ENCODE peak calls at places on chromosomes 3 and 15, in five cellular contexts. O, T, M, W and E are unnamed samples.

GRCh38 chr3:123880998-123881561 is 3.1 kb downstream of the MYLK start:
- DNase-seq in M (no peak), O (no peak), W (no peak), T (no peak), E (peak; percentile 4)

GRCh38 chr15:45144775-45145174 is 15.0 kb downstream of the DUOX1 start:
- DNase-seq in M (no peak), T (no peak), W (no peak), O (no peak), E (no peak)

GRCh38 chr3:9172851-9173320 is 76.6 kb downstream of the SRGAP3 start:
- DNase-seq in M (peak; percentile 63), W (no peak), T (no peak), O (no peak), E (no peak)

GRCh38 chr3:11653298-11654055 is 9.8 kb upstream of the VGLL4 start:
- DNase-seq in M (no peak), T (no peak), W (no peak), O (no peak), E (no peak)

GRCh38 chr3:8625991-8626390 is 18.6 kb downstream of the SSUH2 start:
- DNase-seq in O (no peak), M (no peak), W (peak; percentile 58), T (no peak), E (no peak)

GRCh38 chr3:63656791-63657190 is 4.3 kb downstream of the SNTN start:
- DNase-seq in M (no peak), W (no peak), T (no peak), O (no peak), E (no peak)

GRCh38 chr15:70579766-70580165 is 183.6 kb downstream of the UACA start:
- DNase-seq in T (no peak), M (no peak), W (no peak), O (no peak), E (no peak)

GRCh38 chr15:80423215-80423614 is 19.0 kb downstream of the ARNT2 start:
- DNase-seq in T (no peak), O (no peak), M (no peak), W (no peak), E (no peak)

GRCh38 chr3:99920530-99921376 is 103.1 kb downstream of the CMSS1 start:
- DNase-seq in T (no peak), O (peak; percentile 71), M (peak; percentile 51), W (peak; percentile 87), E (peak; percentile 89)

GRCh38 chr3:173660645-173661299 is 263.2 kb downstream of the NLGN1 start:
- DNase-seq in W (no peak), M (no peak), T (no peak), O (no peak), E (no peak)

GRCh38 chr3:14870564-14871060 is 51.9 kb downstream of the FGD5 start:
- DNase-seq in M (no peak), T (no peak), W (no peak), O (no peak), E (no peak)

GRCh38 chr3:124601189-124601588 is 129.1 kb upstream of the UMPS start:
- DNase-seq in O (no peak), T (no peak), W (no peak), M (no peak), E (peak; percentile 35)

GRCh38 chr3:48979451-48979850 is 10.6 kb upstream of the P4HTM start:
- DNase-seq in W (no peak), T (no peak), M (no peak), O (no peak), E (no peak)

GRCh38 chr3:197494366-197495058 is 61.3 kb downstream of the BDH1 start:
- DNase-seq in W (no peak), T (no peak), O (no peak), M (peak; percentile 34), E (peak; percentile 86)

GRCh38 chr3:186307594-186307993 is 54.4 kb downstream of the DGKG start:
- DNase-seq in W (no peak), T (no peak), M (no peak), O (no peak), E (no peak)

GRCh38 chr3:12175137-12175593 is 16.5 kb upstream of the TIMP4 start:
- DNase-seq in M (no peak), W (no peak), T (no peak), O (no peak), E (no peak)

GRCh38 chr15:60575995-60576394 is 97.1 kb upstream of the ICE2 start:
- DNase-seq in W (no peak), M (no peak), O (no peak), T (no peak), E (no peak)

GRCh38 chr3:127220497-127220896 is 27.6 kb downstream of the PRR23E start:
- DNase-seq in W (no peak), M (no peak), O (no peak), T (no peak), E (no peak)

GRCh38 chr3:73213906-73214305 is 152.4 kb downstream of the EBLN2 start:
- DNase-seq in T (no peak), W (no peak), O (no peak), M (no peak), E (no peak)

GRCh38 chr3:5260992-5261501 is 73.5 kb downstream of the EDEM1 start:
- DNase-seq in W (no peak), M (no peak), O (no peak), T (no peak), E (no peak)

GRCh38 chr3:170007031-170007663 is 30.6 kb upstream of the GPR160 start:
- DNase-seq in W (no peak), T (no peak), O (no peak), M (no peak), E (peak; percentile 21)

GRCh38 chr3:115233021-115233420 is 85.9 kb upstream of the ZBTB20 start:
- DNase-seq in W (no peak), T (no peak), O (no peak), M (no peak), E (no peak)

GRCh38 chr3:22318325-22318724 is 567.3 kb upstream of the ZNF385D start:
- DNase-seq in M (no peak), O (no peak), T (no peak), W (no peak), E (no peak)

GRCh38 chr3:57911588-57911987 is 96.6 kb upstream of the FLNB start:
- DNase-seq in T (no peak), M (no peak), O (no peak), W (no peak), E (no peak)

GRCh38 chr3:46632792-46633191 is 20.5 kb downstream of the FAM240A start:
- DNase-seq in O (no peak), M (no peak), W (no peak), T (no peak), E (no peak)

GRCh38 chr3:126300761-126301481 is 56.3 kb downstream of the KLF15 start:
- DNase-seq in O (no peak), M (peak; percentile 73), W (peak; percentile 85), T (no peak), E (peak; percentile 15)

GRCh38 chr15:36914466-36914865 is 185.9 kb downstream of the MEIS2 start:
- DNase-seq in T (no peak), W (no peak), O (no peak), M (no peak), E (no peak)

GRCh38 chr3:179093807-179094206 is 22.2 kb upstream of the ZMAT3 start:
- DNase-seq in O (no peak), W (no peak), T (no peak), M (no peak), E (no peak)

GRCh38 chr15:69144530-69144929 is 15.9 kb upstream of the GLCE start:
- DNase-seq in T (no peak), O (no peak), W (no peak), M (no peak), E (no peak)
- H3K27me3 ChIP-seq in T (no peaks in the 10 kb centered on the region), O (no peaks in the 10 kb centered on the region), W (no peaks in the 10 kb centered on the region), M (no peaks in the 10 kb centered on the region), E (no peaks in the 10 kb centered on the region)

GRCh38 chr3:171810278-171811058 is at the start of gene PLD1:
- DNase-seq in W (peak; percentile 91), O (peak; percentile 91), M (peak; percentile 89), T (peak; percentile 9), E (peak; percentile 81)

GRCh38 chr3:171811913-171812321 is 1.6 kb upstream of the PLD1 start:
- DNase-seq in W (no peak), O (no peak), M (no peak), T (no peak), E (no peak)

GRCh38 chr3:171809513-171810277 is 588 bp downstream of the PLD1 start:
- DNase-seq in W (peak; percentile 96), O (peak; percentile 70), M (peak; percentile 68), T (peak; percentile 10), E (peak; percentile 84)

GRCh38 chr3:171812811-171813210 is 2.5 kb upstream of the PLD1 start:
- DNase-seq in O (no peak), T (no peak), M (no peak), W (no peak), E (no peak)

DNA sequence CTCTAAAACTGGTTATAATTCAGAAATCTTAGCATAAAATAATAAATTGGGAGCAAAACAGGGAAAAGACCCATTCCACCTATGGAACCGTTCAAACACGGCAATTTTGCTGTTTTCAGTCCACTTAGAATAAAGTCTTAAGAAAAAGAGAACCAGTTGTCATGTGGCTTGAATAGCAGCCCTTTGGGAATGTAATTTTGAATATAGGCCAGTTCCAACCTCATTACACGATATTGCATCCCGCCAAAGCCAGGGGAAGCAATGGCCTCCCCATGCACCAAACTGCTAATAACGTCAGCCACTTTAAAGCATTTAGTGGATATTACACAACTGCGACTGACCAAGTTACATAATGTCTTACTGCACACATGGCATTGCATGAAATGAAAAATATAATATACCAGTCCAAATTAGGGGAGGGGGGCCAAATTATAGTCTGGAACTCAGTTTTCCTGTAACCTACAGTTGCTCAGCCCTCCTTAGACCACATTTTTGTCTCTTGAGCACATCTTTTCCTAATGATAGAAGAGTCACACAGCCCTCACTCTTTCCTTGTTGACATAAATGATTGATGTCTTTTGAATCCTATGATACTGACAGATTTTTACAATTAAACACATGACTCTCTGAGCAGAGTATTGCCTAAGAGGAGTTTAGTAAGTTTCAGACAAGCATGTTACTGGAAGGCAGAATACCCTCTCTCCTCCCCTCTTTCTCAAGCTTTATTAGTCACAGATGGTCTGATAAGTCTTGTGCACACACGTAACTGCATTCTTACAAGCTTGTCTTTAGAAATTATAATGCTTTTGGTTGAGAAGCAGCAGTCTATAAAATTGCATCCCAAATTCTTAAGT is 1.0 kb upstream of the PLD1 start:
- DNase-seq in W (peak; percentile 81), O (no peak), M (no peak), T (no peak), E (no peak)
- H3K4me3 ChIP-seq in W (peak overlapping the region; percentile 66), O (no peak overlapping the region), M (peak overlapping the region; percentile 70), T (no peak overlapping the region), E (no peak overlapping the region)

DNA sequence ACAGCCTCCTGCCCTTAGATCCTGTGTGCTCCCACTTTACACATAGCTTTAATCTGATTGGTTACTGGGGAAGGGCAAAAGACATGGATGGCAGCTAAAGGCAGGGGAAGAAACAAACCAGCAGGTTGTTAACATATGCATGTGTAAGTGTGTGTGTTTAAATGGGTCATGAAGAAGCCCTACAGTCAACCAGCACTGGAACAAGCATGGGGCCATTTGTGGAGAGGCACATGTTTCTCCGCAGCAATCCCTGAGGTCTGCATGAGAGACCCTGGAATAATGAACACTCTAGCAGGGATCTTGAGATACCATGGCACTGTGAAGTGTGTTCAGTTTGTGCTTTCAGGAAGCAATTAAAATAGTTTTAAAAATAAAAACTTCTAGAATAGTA is 6.0 kb downstream of the KLF13 start:
- DNase-seq in T (no peak), M (no peak), W (no peak), O (no peak), E (no peak)
- H3K4me1 ChIP-seq in T (peaks cover 82% of the 10 kb centered on the region), M (peaks cover 87% of the 10 kb centered on the region), W (no peaks in the 10 kb centered on the region), O (peaks cover 69% of the 10 kb centered on the region), E (peaks cover 43% of the 10 kb centered on the region)

DNA sequence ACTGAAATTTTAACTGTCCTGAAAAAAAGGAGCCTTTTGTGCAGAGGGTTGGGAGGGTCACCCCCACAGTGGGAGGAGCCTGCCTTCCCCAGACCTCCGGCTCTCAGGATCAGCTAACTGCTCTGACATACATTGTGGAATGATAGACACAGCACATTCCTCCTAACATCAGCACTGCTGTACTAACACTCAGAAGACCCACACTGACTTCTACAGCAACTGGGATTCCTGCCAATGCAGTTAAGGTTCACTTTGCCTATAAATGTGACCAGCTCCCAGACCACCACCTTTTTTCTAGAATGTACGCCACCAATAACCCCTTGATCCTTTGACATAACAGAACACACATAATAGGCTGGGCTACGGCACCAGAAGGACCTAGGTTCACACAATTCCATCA is 3.2 kb downstream of the CPEB1 start:
- DNase-seq in O (no peak), W (no peak), M (no peak), T (no peak), E (no peak)
- H3K27me3 ChIP-seq in O (no peaks in the 10 kb centered on the region), W (no peaks in the 10 kb centered on the region), M (peaks cover 14% of the 10 kb centered on the region), T (peaks cover 21% of the 10 kb centered on the region), E (peaks cover 14% of the 10 kb centered on the region)